ENCODE peak calls at places on chromosomes 4 and X, in nine cellular contexts. C is GM03348, N is AG09319, A is pulmonary artery endothelial cell, Y is fibroblast of villous mesenchyme, Z is AG04449, W is memory B cell, H is neuronal stem cell, T is psoas muscle. X is an unnamed sample.

GRCh38 chrX:15350329-15350996 is 15.1 kb upstream of the PIGA start:
- DNase-seq in C (no peak), N (no peak), A (no peak), Y (peak), Z (no peak), W (no peak), H (no peak), T (no peak), X (no peak)

GRCh38 chr4:46894841-46895240 is 14.2 kb downstream of the COX7B2 start:
- DNase-seq in C (no peak), N (no peak), A (no peak), Y (no peak), Z (no peak), W (no peak), H (no peak), T (no peak), X (no peak)

GRCh38 chr4:107304699-107305286 is 268.7 kb upstream of the DKK2 start:
- DNase-seq in C (no peak), N (no peak), A (no peak), Y (no peak), Z (no peak), W (no peak), H (peak), T (no peak), X (no peak)

GRCh38 chrX:129642641-129643040 is 12.1 kb downstream of the APLN start:
- DNase-seq in C (peak), N (no peak), A (no peak), Y (no peak), Z (no peak), W (no peak), H (no peak), T (no peak), X (peak)

GRCh38 chrX:111265506-111265905 is 4.8 kb downstream of the CAPN6 start:
- DNase-seq in C (no peak), N (no peak), A (no peak), Y (no peak), Z (no peak), W (no peak), H (no peak), T (no peak), X (no peak)

GRCh38 chr4:105058177-105058812 is 88.4 kb upstream of the TET2 start:
- DNase-seq in C (no peak), N (no peak), A (no peak), Y (peak), Z (no peak), W (no peak), H (no peak), T (no peak), X (no peak)

GRCh38 chr4:122901621-122902020 is 20.8 kb downstream of the NUDT6 start:
- DNase-seq in C (no peak), N (no peak), A (no peak), Y (peak), Z (no peak), W (no peak), H (no peak), T (no peak), X (no peak)

GRCh38 chrX:71492086-71493065 is 40.5 kb upstream of the OGT start:
- DNase-seq in C (peak), N (no peak), A (no peak), Y (peak), Z (no peak), W (peak), H (no peak), T (peak), X (peak)

GRCh38 chr4:156718226-156718625 is 253.4 kb downstream of the PDGFC start:
- DNase-seq in C (no peak), N (no peak), A (no peak), Y (peak), Z (no peak), W (no peak), H (no peak), T (no peak), X (no peak)

GRCh38 chr4:23268072-23268771 is 575.5 kb downstream of the GBA3 start:
- DNase-seq in C (no peak), N (no peak), A (no peak), Y (no peak), Z (no peak), W (no peak), H (no peak), T (no peak), X (no peak)

GRCh38 chr4:171847751-171848150 is 34.5 kb downstream of the GALNTL6 start:
- DNase-seq in C (no peak), N (no peak), A (no peak), Y (no peak), Z (no peak), W (no peak), H (no peak), T (no peak), X (no peak)

GRCh38 chr4:10084651-10085320 is 31.8 kb downstream of the WDR1 start:
- DNase-seq in C (no peak), N (no peak), A (no peak), Y (no peak), Z (no peak), W (no peak), H (no peak), T (peak), X (no peak)

GRCh38 chr4:21097026-21097425 is 396.8 kb downstream of the PACRGL start:
- DNase-seq in C (no peak), N (no peak), A (peak), Y (no peak), Z (no peak), W (no peak), H (no peak), T (no peak), X (peak)

GRCh38 chrX:10117864-10118377 is 38.9 kb upstream of the CLCN4 start:
- DNase-seq in C (no peak), N (no peak), A (no peak), Y (no peak), Z (no peak), W (no peak), H (no peak), T (no peak), X (no peak)

GRCh38 chrX:154373340-154374306 is 811 bp downstream of the FLNA start:
- DNase-seq in C (peak), N (peak), A (peak), Y (peak), Z (no peak), W (no peak), H (no peak), T (peak), X (peak)

GRCh38 chr4:95086532-95086931 is 328.8 kb downstream of the BMPR1B start:
- DNase-seq in C (no peak), N (no peak), A (no peak), Y (no peak), Z (no peak), W (no peak), H (no peak), T (no peak), X (no peak)

GRCh38 chr4:91485415-91485814 is 818.4 kb upstream of the GRID2 start:
- DNase-seq in C (no peak), N (no peak), A (no peak), Y (no peak), Z (no peak), W (no peak), H (no peak), T (no peak), X (no peak)

GRCh38 chr4:10403633-10404445 is 53.4 kb downstream of the ZNF518B start:
- DNase-seq in C (peak), N (no peak), A (no peak), Y (peak), Z (peak), W (no peak), H (peak), T (no peak), X (peak)

GRCh38 chrX:41542151-41542935 is 95.2 kb downstream of the NYX start:
- DNase-seq in C (no peak), N (no peak), A (no peak), Y (no peak), Z (no peak), W (no peak), H (no peak), T (no peak), X (no peak)

GRCh38 chrX:74343970-74344622 is 40.1 kb downstream of the ZCCHC13 start:
- DNase-seq in C (peak), N (peak), A (peak), Y (peak), Z (peak), W (peak), H (peak), T (no peak), X (peak)

GRCh38 chrX:47540754-47541538 is 20.1 kb upstream of the ARAF start:
- DNase-seq in C (peak), N (peak), A (peak), Y (peak), Z (peak), W (no peak), H (peak), T (peak), X (peak)

GRCh38 chr4:170234800-170235199 is 145.0 kb upstream of the AADAT start:
- DNase-seq in C (no peak), N (no peak), A (no peak), Y (no peak), Z (no peak), W (no peak), H (no peak), T (no peak), X (no peak)

GRCh38 chr4:4532371-4532770 is 9.5 kb downstream of the STX18 start:
- DNase-seq in C (no peak), N (no peak), A (no peak), Y (no peak), Z (no peak), W (no peak), H (no peak), T (no peak), X (no peak)

GRCh38 chr4:6885953-6886557 is 23.6 kb upstream of the TBC1D14 start:
- DNase-seq in C (peak), N (no peak), A (no peak), Y (peak), Z (no peak), W (no peak), H (no peak), T (peak), X (peak)

GRCh38 chrX:123399709-123400108 is 215.6 kb downstream of the GRIA3 start:
- DNase-seq in C (no peak), N (no peak), A (no peak), Y (no peak), Z (no peak), W (no peak), H (no peak), T (no peak), X (no peak)

GRCh38 chrX:1159515-1159914 is 52.9 kb downstream of the CRLF2 start:
- DNase-seq in C (no peak), N (no peak), A (no peak), Y (no peak), Z (no peak), W (no peak), H (no peak), T (no peak), X (no peak)

GRCh38 chr4:143338313-143338712 is 1.6 kb downstream of the GAB1 start:
- DNase-seq in C (no peak), N (no peak), A (no peak), Y (no peak), Z (no peak), W (no peak), H (no peak), T (no peak), X (no peak)

GRCh38 chr4:53572595-53572994 is 18.7 kb downstream of the LNX1 start:
- DNase-seq in C (no peak), N (no peak), A (no peak), Y (no peak), Z (no peak), W (no peak), H (no peak), T (no peak), X (no peak)

GRCh38 chr4:5979981-5980380 is 38.2 kb downstream of the C4orf50 start:
- DNase-seq in C (peak), N (no peak), A (no peak), Y (no peak), Z (no peak), W (no peak), H (peak), T (no peak), X (peak)

GRCh38 chr4:83230928-83231327 is 53.7 kb downstream of the COQ2 start:
- DNase-seq in C (no peak), N (no peak), A (no peak), Y (no peak), Z (no peak), W (no peak), H (no peak), T (no peak), X (no peak)

GRCh38 chr4:77336411-77337142 is 179.6 kb downstream of the CCNG2 start:
- DNase-seq in C (no peak), N (no peak), A (no peak), Y (no peak), Z (no peak), W (no peak), H (no peak), T (no peak), X (no peak)

GRCh38 chr4:121138014-121138413 is 26.1 kb downstream of the TNIP3 start:
- DNase-seq in C (no peak), N (no peak), A (no peak), Y (no peak), Z (no peak), W (no peak), H (no peak), T (no peak), X (no peak)

GRCh38 chr4:76562851-76563803 is 128.1 kb downstream of the SHROOM3 start:
- DNase-seq in C (peak), N (no peak), A (no peak), Y (peak), Z (no peak), W (no peak), H (no peak), T (no peak), X (no peak)

GRCh38 chr4:69718376-69719293 is 41.8 kb downstream of the SULT1B1 start:
- DNase-seq in C (no peak), N (no peak), A (no peak), Y (no peak), Z (no peak), W (no peak), H (no peak), T (no peak), X (peak)

GRCh38 chr4:7021930-7022658 is 21.1 kb upstream of the TADA2B start:
- DNase-seq in C (peak), N (peak), A (no peak), Y (peak), Z (peak), W (no peak), H (no peak), T (peak), X (no peak)

X was measured in dermis microvascular lymphatic vessel endothelial cell.